ENCODE peak calls at places on chromosomes 16 and 17, in four cellular contexts. P is DND-41, U is tibial nerve, C is SJCRH30. I is an unnamed sample. For H3K27me3, the result is how much of the 10 kb centered on the place peaks cover.

GRCh38 chr16:49492090-49492801 is 118.6 kb downstream of the C16orf78 start:
- DNase-seq in C (peak), U (no peak), P (no peak), I (peak)

GRCh38 chr17:2794116-2794803 is 2.0 kb upstream of the RAP1GAP2 start:
- DNase-seq in U (no peak), C (no peak), P (peak), I (no peak)

GRCh38 chr17:4631836-4632582 is 9.5 kb downstream of the ALOX15 start:
- DNase-seq in C (no peak), P (no peak), U (no peak), I (no peak)

GRCh38 chr16:50244504-50245416 is 21.6 kb upstream of the ADCY7 start:
- DNase-seq in U (no peak), P (no peak), C (peak), I (no peak)

GRCh38 chr16:52964290-52964689 is 88.4 kb downstream of the CHD9NB start:
- DNase-seq in U (no peak), P (no peak), C (no peak), I (no peak)

GRCh38 chr17:81716674-81716996 is 4.6 kb downstream of the SLC25A10 start:
- DNase-seq in U (no peak), P (no peak), C (no peak), I (no peak)

GRCh38 chr16:31063843-31064611 is 10.0 kb downstream of the ZNF668 start:
- DNase-seq in U (no peak), P (no peak), C (no peak), I (no peak)

GRCh38 chr17:71769850-71770249 is 351.0 kb upstream of the SOX9 start:
- DNase-seq in C (no peak), U (no peak), P (no peak), I (no peak)

GRCh38 chr17:80558046-80558445 is 13.4 kb downstream of the RPTOR start:
- DNase-seq in U (no peak), C (no peak), P (no peak), I (no peak)

GRCh38 chr17:44385287-44386181 is 3.9 kb downstream of the ITGA2B start:
- DNase-seq in C (peak), P (peak), U (peak), I (peak)

GRCh38 chr17:42422958-42423712 is at the start of gene CAVIN1:
- DNase-seq in P (no peak), C (peak), U (peak), I (no peak)

GRCh38 chr17:42423766-42424165 is 710 bp upstream of the CAVIN1 start:
- DNase-seq in U (no peak), P (no peak), C (no peak), I (no peak)

GRCh38 chr17:42424991-42425610 is 2.0 kb upstream of the CAVIN1 start:
- DNase-seq in P (no peak), U (no peak), C (no peak), I (no peak)

GRCh38 chr17:42422412-42422957 is 571 bp downstream of the CAVIN1 start:
- DNase-seq in C (peak), U (no peak), P (no peak), I (no peak)

DNA sequence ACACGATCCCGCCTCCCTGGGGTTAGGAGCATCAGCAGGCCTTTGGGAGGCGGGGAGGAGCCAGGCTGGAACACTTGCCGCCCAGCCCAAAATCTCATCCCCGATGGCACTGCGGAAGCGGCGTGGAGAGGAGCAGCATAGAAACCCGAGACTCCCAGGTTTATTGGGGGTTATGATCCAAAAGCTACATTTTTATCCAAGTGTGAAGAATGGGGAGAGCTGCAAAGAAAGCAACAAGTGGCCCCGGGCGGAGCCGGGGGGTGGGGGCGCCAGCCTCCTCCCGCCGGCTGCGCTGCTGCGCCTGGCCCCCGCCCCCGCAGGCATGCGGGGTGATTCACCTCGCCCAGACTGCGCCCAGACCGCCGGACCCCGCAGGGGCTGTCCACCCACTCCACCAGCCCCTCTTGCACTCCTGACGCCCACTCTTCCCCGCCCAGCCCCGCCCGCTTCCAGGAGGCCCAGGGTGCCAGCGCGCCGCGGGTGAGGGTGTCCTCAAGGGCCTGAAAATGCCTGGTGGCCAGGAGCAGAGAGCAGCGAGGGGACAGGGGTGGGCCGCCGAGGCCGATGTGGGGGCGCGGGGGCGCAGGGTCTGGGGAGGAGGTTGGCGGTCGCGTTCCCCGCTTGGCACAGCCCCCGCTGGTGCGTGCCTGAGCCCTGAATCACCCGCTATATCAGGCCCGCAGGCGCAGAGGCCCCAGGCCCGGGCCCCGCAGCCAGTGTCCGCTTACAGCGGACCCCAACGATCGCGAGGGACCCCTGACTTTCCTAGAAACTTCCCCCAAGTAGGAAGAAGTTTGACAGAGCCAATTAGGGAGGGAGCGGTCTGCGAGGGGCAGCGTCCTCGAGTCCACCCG is 1.4 kb downstream of the CAVIN1 start:
- DNase-seq in C (peak), P (no peak), U (no peak), I (no peak)
- H3K27me3 ChIP-seq in C (under half), P (under half), U (under half), I (under half)

GRCh38 chr17:38465420-38466345 is 37.4 kb downstream of the ARHGAP23 start:
- DNase-seq in U (peak), P (no peak), C (no peak), I (no peak)
- H3K4me3 ChIP-seq in U (peak), P (no peak), C (peak), I (no peak)

DNA sequence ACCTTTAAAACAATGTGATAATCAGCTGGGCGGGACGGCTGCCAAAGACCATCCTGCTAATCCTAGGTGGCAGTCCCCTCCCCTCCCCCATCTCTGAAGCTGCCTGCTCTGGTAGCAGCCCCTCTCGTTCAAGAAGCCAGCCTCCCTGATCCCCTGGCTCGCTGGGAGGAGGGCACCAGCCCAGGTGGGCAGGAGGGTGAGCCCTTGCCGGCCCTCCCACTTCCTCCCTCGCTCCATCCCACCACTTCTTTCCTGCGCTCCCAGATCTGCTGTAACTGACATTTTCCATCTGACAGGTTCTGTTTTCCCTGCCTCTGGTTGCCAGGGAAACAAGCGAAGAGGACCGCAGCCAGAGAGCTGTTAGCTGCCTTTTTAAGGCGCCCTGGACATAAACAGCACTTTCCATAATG is 155.7 kb upstream of the TNRC6C start:
- DNase-seq in P (no peak), C (no peak), U (no peak), I (no peak)
- H3K27ac ChIP-seq in P (no peak), C (no peak), U (no peak), I (no peak)

DNA sequence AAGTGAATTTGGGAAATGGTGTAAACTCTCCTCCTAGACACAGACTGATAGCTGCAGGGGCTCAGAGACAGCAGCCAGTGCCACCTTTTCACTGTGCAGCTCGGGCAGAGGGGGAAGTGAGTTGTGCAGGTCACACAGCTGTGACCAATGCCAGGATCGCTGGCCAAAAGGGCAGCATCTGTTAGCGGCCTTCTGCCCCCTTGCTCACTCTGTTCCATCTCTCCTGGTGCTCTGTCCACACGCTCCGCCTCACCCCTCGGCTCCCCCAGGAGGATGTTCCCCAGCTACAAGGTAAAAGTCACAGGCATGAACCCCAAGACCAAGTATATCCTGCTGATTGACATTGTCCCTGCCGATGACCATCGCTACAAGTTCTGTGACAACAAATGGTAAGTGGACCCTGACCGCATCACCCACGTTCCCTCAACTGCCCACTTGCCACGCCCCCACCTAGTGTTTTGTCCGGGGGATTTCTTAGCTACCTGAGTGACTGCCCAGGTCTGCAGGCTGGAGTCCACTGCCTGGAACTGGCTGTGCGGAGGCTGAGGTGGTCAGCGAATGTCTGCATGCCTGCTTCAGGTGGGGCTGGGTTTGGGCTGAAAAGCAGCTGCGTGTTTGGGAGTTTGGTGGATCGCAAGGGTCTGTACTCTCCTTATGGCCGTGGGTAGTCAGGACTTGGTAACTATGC is 13.5 kb downstream of the TBX4 start:
- DNase-seq in U (no peak), C (no peak), P (no peak), I (no peak)
- H3K27me3 ChIP-seq in U (under half), C (under half), P (under half), I (under half)

DNA sequence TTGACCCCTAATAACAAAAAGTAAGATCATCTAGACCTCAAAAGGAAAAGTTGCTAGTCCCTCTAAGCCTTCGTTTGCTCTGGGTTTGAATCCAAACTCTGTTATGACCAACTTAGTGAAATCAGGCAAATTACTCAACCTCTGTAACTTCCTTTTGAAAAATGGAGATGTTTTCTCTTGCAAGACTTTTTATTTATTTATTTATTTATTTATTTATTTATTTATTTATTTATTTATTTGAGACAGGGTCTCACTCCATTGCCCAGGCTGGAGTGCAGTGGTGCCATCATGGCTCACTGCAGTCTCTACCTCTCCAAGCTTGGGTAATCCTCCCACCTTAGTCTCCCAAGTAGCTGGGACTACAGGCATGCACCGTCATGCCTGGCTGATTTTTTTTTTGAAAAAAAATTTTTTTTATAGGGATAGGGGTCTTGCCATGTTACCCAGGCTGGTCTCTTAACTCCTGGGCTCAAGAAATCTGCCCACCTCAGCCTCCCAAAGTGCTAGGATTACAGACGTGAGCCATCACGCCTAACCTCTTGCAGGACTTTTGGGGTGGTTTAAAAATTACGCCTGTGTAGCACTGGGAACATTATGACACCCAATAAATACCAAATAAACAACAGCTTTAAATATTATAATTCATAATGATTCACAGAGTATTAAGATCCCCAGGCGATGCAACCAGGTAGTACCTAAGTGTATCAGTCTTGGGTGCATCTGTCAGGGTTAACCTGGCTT is 63.4 kb downstream of the PITPNC1 start:
- DNase-seq in P (no peak), C (no peak), U (no peak), I (no peak)
- H3K4me3 ChIP-seq in P (peak), C (no peak), U (no peak), I (peak)

GRCh38 chr17:19652595-19652994 is 4.0 kb downstream of the ALDH3A2 start:
- DNase-seq in P (no peak), U (no peak), C (no peak), I (no peak)
- H3K27ac ChIP-seq in P (no peak), U (peak), C (no peak), I (no peak)

GRCh38 chr17:6425407-6425806 is 9.5 kb downstream of the AIPL1 start:
- DNase-seq in P (no peak), C (no peak), U (no peak), I (no peak)
- H3K27me3 ChIP-seq in P (under half), C (under half), U (under half), I (under half)

DNA sequence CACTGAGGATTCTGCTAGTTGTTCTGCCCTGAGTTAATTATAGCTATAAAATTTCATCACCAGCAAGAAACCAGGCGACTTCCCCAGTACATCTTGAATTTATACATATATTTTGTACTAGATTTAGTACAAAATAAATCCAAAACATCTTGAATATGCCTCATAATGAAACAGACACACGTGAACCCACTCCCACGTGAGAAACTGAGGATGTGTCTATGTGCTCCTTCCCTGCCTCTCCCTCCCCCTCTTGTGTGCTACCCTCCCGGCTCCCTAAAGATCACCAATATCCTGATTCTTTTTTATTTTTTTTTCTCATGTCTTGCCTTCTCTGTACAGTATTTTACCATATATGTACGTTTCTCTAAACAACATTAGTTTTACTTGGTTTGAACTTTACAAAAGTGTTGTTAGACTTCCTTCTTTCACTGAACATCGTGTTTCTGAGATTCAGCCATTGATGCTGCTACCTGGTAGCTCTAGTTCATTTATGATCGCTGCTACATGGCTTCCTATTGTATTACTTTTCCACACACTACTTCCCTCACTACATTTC is 1.1 kb upstream of the LCMT1 start:
- DNase-seq in C (peak), P (peak), U (no peak), I (no peak)
- H3K4me3 ChIP-seq in C (peak), P (peak), U (peak), I (peak)

GRCh38 chr17:61453563-61453962 is 1.3 kb downstream of the TBX4 start:
- DNase-seq in U (no peak), C (no peak), P (no peak), I (no peak)
- H3K27ac ChIP-seq in U (no peak), C (no peak), P (no peak), I (no peak)

DNA sequence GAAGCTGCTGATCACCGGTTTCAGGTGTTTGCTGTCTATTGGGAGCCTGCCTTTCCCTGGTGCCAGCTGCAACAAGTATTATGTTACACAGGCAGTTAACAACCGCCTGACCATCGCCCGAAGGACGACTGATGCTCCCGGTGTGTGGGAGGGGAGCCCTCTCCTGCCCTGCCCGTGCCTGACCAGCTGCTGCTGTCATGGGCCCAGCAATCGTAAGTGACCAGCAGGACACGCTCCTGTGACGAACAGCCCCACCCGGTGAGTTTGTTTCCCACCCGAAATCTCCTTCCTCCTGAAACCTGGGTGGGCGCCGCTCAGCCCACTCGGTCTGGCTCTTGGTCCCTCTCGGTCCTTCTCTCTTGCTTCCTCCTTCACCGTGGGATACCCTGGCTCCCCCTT is 17.9 kb upstream of the UBE2I start:
- DNase-seq in P (no peak), C (peak), U (no peak), I (no peak)
- H3K27me3 ChIP-seq in P (under half), C (half or more), U (under half), I (under half)